ENCODE peak calls at places on chromosome 11, in five cellular contexts. J is left colon, D is substantia nigra, O is thoracic aorta, F is neural crest cell. C is an unnamed sample.

GRCh38 chr11:92512204-92512569 is 287.6 kb downstream of the FAT3 start:
- DNase-seq in J (no peak), D (no peak), O (no peak), F (no peak), C (no peak)

GRCh38 chr11:122706261-122706660 is 50.7 kb downstream of the UBASH3B start:
- DNase-seq in J (no peak), D (no peak), O (no peak), F (no peak), C (no peak)

GRCh38 chr11:68763181-68763721 is 11.9 kb upstream of the TESMIN start:
- DNase-seq in J (no peak), D (no peak), O (no peak), F (no peak), C (no peak)

GRCh38 chr11:59551651-59552521 is 40.5 kb downstream of the OR4D9 start:
- DNase-seq in J (no peak), D (no peak), O (no peak), F (peak), C (no peak)

GRCh38 chr11:131683131-131683530 is 312.7 kb downstream of the NTM start:
- DNase-seq in J (no peak), D (no peak), O (no peak), F (no peak), C (no peak)

GRCh38 chr11:1487091-1487850 is 692 bp upstream of the MOB2 start:
- DNase-seq in J (peak), D (no peak), O (no peak), F (no peak), C (no peak)

GRCh38 chr11:34266090-34266912 is 91.5 kb downstream of the ABTB2 start:
- DNase-seq in J (no peak), D (peak), O (peak), F (no peak), C (peak)

GRCh38 chr11:126061707-126062678 is 673 bp downstream of the CDON start:
- DNase-seq in J (peak), D (no peak), O (no peak), F (peak), C (no peak)

GRCh38 chr11:95450547-95451123 is 219.6 kb upstream of the SESN3 start:
- DNase-seq in J (no peak), D (no peak), O (no peak), F (no peak), C (no peak)

GRCh38 chr11:93820085-93820710 is 30.2 kb downstream of the VSTM5 start:
- DNase-seq in J (no peak), D (no peak), O (no peak), F (no peak), C (no peak)

GRCh38 chr11:86952933-86953637 is 2.1 kb downstream of the FZD4 start:
- DNase-seq in J (no peak), D (no peak), O (no peak), F (no peak), C (no peak)

GRCh38 chr11:826836-827145 is 928 bp upstream of the CRACR2B start:
- DNase-seq in J (no peak), D (no peak), O (no peak), F (no peak), C (no peak)

GRCh38 chr11:95517453-95517852 is 272.1 kb downstream of the FAM76B start:
- DNase-seq in J (no peak), D (no peak), O (no peak), F (no peak), C (no peak)

GRCh38 chr11:120858740-120859139 is 165.2 kb upstream of the TBCEL start:
- DNase-seq in J (no peak), D (no peak), O (no peak), F (no peak), C (no peak)

GRCh38 chr11:19320764-19321163 is 80.0 kb upstream of the E2F8 start:
- DNase-seq in J (no peak), D (no peak), O (no peak), F (no peak), C (no peak)

GRCh38 chr11:116578971-116579687 is 193.7 kb downstream of the BUD13 start:
- DNase-seq in J (no peak), D (peak), O (no peak), F (no peak), C (peak)

C was measured in nucleus accumbens.